ENCODE peak calls at places on chromosomes 3 and 15, in five cellular contexts. One of them, this sample, is unnamed.

GRCh38 chr3:45145681-45146614 is at the start of gene CDCP1:
- DNase-seq in occipital lobe: no peak
- DNase-seq in Right ventricle myocardium superior: no peak
- DNase-seq in caudate nucleus: no peak
- DNase-seq in left lung: peak; percentile 61
- DNase-seq in this sample: peak; percentile 84

GRCh38 chr3:97931218-97931617 is 41.0 kb downstream of the RIOX2 start:
- DNase-seq in occipital lobe: no peak
- DNase-seq in Right ventricle myocardium superior: no peak
- DNase-seq in caudate nucleus: no peak
- DNase-seq in left lung: no peak
- DNase-seq in this sample: no peak

GRCh38 chr3:177190701-177191100 is 6.6 kb downstream of the TBL1XR1 start:
- DNase-seq in occipital lobe: no peak
- DNase-seq in Right ventricle myocardium superior: no peak
- DNase-seq in caudate nucleus: no peak
- DNase-seq in left lung: no peak
- DNase-seq in this sample: no peak

GRCh38 chr3:174776123-174776522 is 83.0 kb upstream of the NAALADL2 start:
- DNase-seq in occipital lobe: no peak
- DNase-seq in Right ventricle myocardium superior: no peak
- DNase-seq in caudate nucleus: no peak
- DNase-seq in left lung: no peak
- DNase-seq in this sample: no peak

GRCh38 chr3:52670621-52671521 is 14.8 kb downstream of the PBRM1 start:
- DNase-seq in occipital lobe: no peak
- DNase-seq in Right ventricle myocardium superior: no peak
- DNase-seq in caudate nucleus: no peak
- DNase-seq in left lung: peak; percentile 62
- DNase-seq in this sample: no peak

GRCh38 chr3:140219161-140219745 is 284.3 kb downstream of the CLSTN2 start:
- DNase-seq in occipital lobe: no peak
- DNase-seq in Right ventricle myocardium superior: no peak
- DNase-seq in caudate nucleus: no peak
- DNase-seq in left lung: no peak
- DNase-seq in this sample: no peak

GRCh38 chr3:10116138-10116460 is 624 bp downstream of the BRK1 start:
- DNase-seq in occipital lobe: no peak
- DNase-seq in Right ventricle myocardium superior: no peak
- DNase-seq in caudate nucleus: no peak
- DNase-seq in left lung: no peak
- DNase-seq in this sample: no peak

GRCh38 chr15:38662398-38662797 is 97.8 kb upstream of the RASGRP1 start:
- DNase-seq in occipital lobe: no peak
- DNase-seq in Right ventricle myocardium superior: no peak
- DNase-seq in caudate nucleus: no peak
- DNase-seq in left lung: no peak
- DNase-seq in this sample: no peak

GRCh38 chr3:87706176-87706575 is 352.6 kb downstream of the CGGBP1 start:
- DNase-seq in occipital lobe: no peak
- DNase-seq in Right ventricle myocardium superior: no peak
- DNase-seq in caudate nucleus: no peak
- DNase-seq in left lung: no peak
- DNase-seq in this sample: no peak

GRCh38 chr3:44729384-44729910 is at the start of gene ZNF501:
- DNase-seq in occipital lobe: peak; percentile 86
- DNase-seq in Right ventricle myocardium superior: peak; percentile 98
- DNase-seq in caudate nucleus: peak; percentile 82
- DNase-seq in left lung: peak; percentile 93
- DNase-seq in this sample: peak; percentile 98

GRCh38 chr15:31483924-31484368 is 157.3 kb downstream of the KLF13 start:
- DNase-seq in occipital lobe: no peak
- DNase-seq in Right ventricle myocardium superior: no peak
- DNase-seq in caudate nucleus: no peak
- DNase-seq in left lung: no peak
- DNase-seq in this sample: no peak

GRCh38 chr15:50813089-50813488 is 47.6 kb upstream of the SPPL2A start:
- DNase-seq in occipital lobe: no peak
- DNase-seq in Right ventricle myocardium superior: no peak
- DNase-seq in caudate nucleus: no peak
- DNase-seq in left lung: no peak
- DNase-seq in this sample: no peak

GRCh38 chr3:58999134-58999778 is 50.6 kb downstream of the CFAP20DC start:
- DNase-seq in occipital lobe: no peak
- DNase-seq in Right ventricle myocardium superior: no peak
- DNase-seq in caudate nucleus: no peak
- DNase-seq in left lung: no peak
- DNase-seq in this sample: no peak

GRCh38 chr3:182626484-182627467 is 166.5 kb upstream of the ATP11B start:
- DNase-seq in occipital lobe: no peak
- DNase-seq in Right ventricle myocardium superior: no peak
- DNase-seq in caudate nucleus: no peak
- DNase-seq in left lung: no peak
- DNase-seq in this sample: no peak

GRCh38 chr15:57708047-57708446 is 1.5 kb downstream of the POLR2M start:
- DNase-seq in occipital lobe: no peak
- DNase-seq in Right ventricle myocardium superior: no peak
- DNase-seq in caudate nucleus: no peak
- DNase-seq in left lung: no peak
- DNase-seq in this sample: no peak

GRCh38 chr3:156978471-156978961 is 152.4 kb downstream of the LEKR1 start:
- DNase-seq in occipital lobe: no peak
- DNase-seq in Right ventricle myocardium superior: no peak
- DNase-seq in caudate nucleus: no peak
- DNase-seq in left lung: no peak
- DNase-seq in this sample: no peak

GRCh38 chr15:88648357-88649214 is 9.8 kb downstream of the ISG20 start:
- DNase-seq in occipital lobe: no peak
- DNase-seq in Right ventricle myocardium superior: no peak
- DNase-seq in caudate nucleus: no peak
- DNase-seq in left lung: no peak
- DNase-seq in this sample: peak; percentile 57

GRCh38 chr15:63918317-63918672 is 84.5 kb upstream of the HERC1 start:
- DNase-seq in occipital lobe: no peak
- DNase-seq in Right ventricle myocardium superior: no peak
- DNase-seq in caudate nucleus: no peak
- DNase-seq in left lung: no peak
- DNase-seq in this sample: no peak

GRCh38 chr3:16606398-16606797 is 1.2 kb upstream of the DAZL start:
- DNase-seq in occipital lobe: no peak
- DNase-seq in Right ventricle myocardium superior: no peak
- DNase-seq in caudate nucleus: no peak
- DNase-seq in left lung: no peak
- DNase-seq in this sample: no peak